ENCODE peak calls at places on chromosomes 6 and 20, in six cellular contexts. X is kidney tubule cell, I is WERI-Rb-1, G is AG04450, L is fibroblast of lung, D is ACHN. P is an unnamed sample.

GRCh38 chr20:3543901-3544507 is 73.2 kb downstream of the ATRN start:
- DNase-seq in L (no peak), G (peak; percentile 26), D (peak; percentile 15), I (no peak), X (peak; percentile 91), P (no peak)

GRCh38 chr20:3231889-3232588 is 7.0 kb downstream of the SLC4A11 start:
- DNase-seq in I (no peak), G (no peak), D (no peak), L (no peak), X (no peak), P (no peak)

GRCh38 chr6:166318649-166319600 is 10.7 kb upstream of the PRR18 start:
- DNase-seq in D (no peak), G (no peak), L (no peak), I (no peak), X (peak; percentile 13), P (peak; percentile 49)

GRCh38 chr6:152952866-152953509 is 29.9 kb downstream of the FBXO5 start:
- DNase-seq in L (peak; percentile 68), G (no peak), D (peak; percentile 45), I (no peak), X (peak; percentile 40), P (no peak)

GRCh38 chr6:152386131-152386530 is 251.0 kb downstream of the SYNE1 start:
- DNase-seq in L (no peak), I (no peak), G (no peak), D (peak; percentile 52), X (peak; percentile 71), P (no peak)

GRCh38 chr6:64013061-64013410 is 377.4 kb downstream of the PHF3 start:
- DNase-seq in X (peak; percentile 30), L (peak; percentile 54), G (no peak), D (no peak), I (no peak), P (no peak)

GRCh38 chr6:18155273-18155863 is at the start of gene KDM1B:
- DNase-seq in X (peak; percentile 99), G (peak; percentile 97), L (peak; percentile 98), D (peak; percentile 95), I (peak; percentile 100), P (peak; percentile 98)

GRCh38 chr6:39137235-39137634 is 22.2 kb upstream of the SAYSD1 start:
- DNase-seq in L (peak; percentile 39), D (peak; percentile 45), G (peak; percentile 6), X (peak; percentile 42), I (no peak), P (peak; percentile 59)

GRCh38 chr6:122872311-122872710 is 83.3 kb downstream of the SMPDL3A start:
- DNase-seq in I (no peak), D (peak; percentile 8), L (no peak), X (peak; percentile 12), G (no peak), P (no peak)

P was measured in H9.